ENCODE peak calls at places on chromosomes 3 and 15, in ten cellular contexts. P is neuronal stem cell, N is uterus, S is right atrium auricular region, W is IMR-90, V is heart left ventricle, I is mammary epithelial cell, A is GM23248, R is lung, Q is psoas muscle. K is an unnamed sample.

GRCh38 chr15:34714476-34715121 is 40.2 kb downstream of the GJD2 start:
- DNase-seq in P (no peak), N (no peak), S (no peak), W (no peak), V (no peak), I (no peak), A (no peak), R (no peak), Q (no peak), K (no peak)

GRCh38 chr3:134874737-134875413 is 79.8 kb downstream of the EPHB1 start:
- DNase-seq in P (no peak), N (no peak), S (no peak), W (no peak), V (no peak), I (no peak), A (peak; percentile 9), R (no peak), Q (no peak), K (no peak)

GRCh38 chr15:58880320-58880719 is 53.2 kb downstream of the SLTM start:
- DNase-seq in P (no peak), N (no peak), S (no peak), W (no peak), V (no peak), I (no peak), A (no peak), R (no peak), Q (no peak), K (no peak)

GRCh38 chr3:14345496-14346150 is 56.8 kb upstream of the SLC6A6 start:
- DNase-seq in P (no peak), N (no peak), S (no peak), W (peak; percentile 55), V (no peak), I (peak; percentile 31), A (peak; percentile 61), R (no peak), Q (no peak), K (peak; percentile 59)

GRCh38 chr15:45362419-45362818 is 15.9 kb downstream of the GATM start:
- DNase-seq in P (no peak), N (no peak), S (no peak), W (no peak), V (no peak), I (no peak), A (no peak), R (no peak), Q (no peak), K (no peak)

GRCh38 chr15:80841537-80841936 is 62.4 kb downstream of the CEMIP start:
- DNase-seq in P (no peak), N (no peak), S (no peak), W (no peak), V (no peak), I (no peak), A (no peak), R (no peak), Q (no peak), K (no peak)

GRCh38 chr15:89662893-89663673 is 7.8 kb upstream of the KIF7 start:
- DNase-seq in P (no peak), N (peak; percentile 59), S (peak; percentile 90), W (peak; percentile 92), V (peak; percentile 74), I (peak; percentile 76), A (peak; percentile 98), R (peak; percentile 36), Q (peak; percentile 77), K (peak; percentile 89)

GRCh38 chr15:77067691-77068367 is 3.1 kb downstream of the TSPAN3 start:
- DNase-seq in P (no peak), N (no peak), S (no peak), W (no peak), V (no peak), I (no peak), A (no peak), R (no peak), Q (no peak), K (no peak)

GRCh38 chr3:45792516-45793172 is 3.7 kb downstream of the SLC6A20 start:
- DNase-seq in P (no peak), N (no peak), S (peak; percentile 36), W (no peak), V (no peak), I (no peak), A (no peak), R (no peak), Q (no peak), K (no peak)
- H3K27me3 ChIP-seq in P (peaks cover 77% of the 10 kb centered on the region), N (no peaks in the 10 kb centered on the region), S (peaks cover 9% of the 10 kb centered on the region), W (peaks cover 78% of the 10 kb centered on the region), V (peaks cover 41% of the 10 kb centered on the region), I (peaks cover 16% of the 10 kb centered on the region), A (peaks cover 84% of the 10 kb centered on the region), R (no peaks in the 10 kb centered on the region), Q (peaks cover 11% of the 10 kb centered on the region), K (peaks cover 42% of the 10 kb centered on the region)

DNA sequence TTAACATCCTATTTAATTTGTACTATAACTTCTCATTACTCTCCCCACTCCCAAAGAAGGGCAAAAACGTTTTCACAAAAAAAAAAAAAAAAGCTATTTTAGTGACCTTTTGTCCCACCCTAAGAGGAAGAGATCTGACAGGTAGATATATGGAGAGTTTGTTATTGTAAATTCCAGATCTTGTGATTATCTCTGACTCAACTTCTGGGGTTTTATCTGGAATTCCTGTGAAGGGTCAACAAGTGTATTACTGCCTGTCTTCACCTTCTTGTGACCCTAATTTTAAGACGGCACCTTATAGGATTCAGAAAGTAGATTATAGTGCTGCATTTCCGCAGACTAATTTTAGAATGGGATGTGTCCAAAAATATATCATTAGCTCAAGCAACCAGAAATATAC is 205.9 kb upstream of the CDIN1 start:
- DNase-seq in P (no peak), N (no peak), S (no peak), W (peak; percentile 3), V (no peak), I (peak; percentile 69), A (no peak), R (no peak), Q (no peak), K (no peak)
- H3K4me1 ChIP-seq in P (no peaks in the 10 kb centered on the region), N (no peaks in the 10 kb centered on the region), S (no peaks in the 10 kb centered on the region), W (peaks cover 3% of the 10 kb centered on the region), V (no peaks in the 10 kb centered on the region), I (peaks cover 24% of the 10 kb centered on the region), A (peaks cover 36% of the 10 kb centered on the region), R (no peaks in the 10 kb centered on the region), Q (no peaks in the 10 kb centered on the region), K (peaks cover 31% of the 10 kb centered on the region)

GRCh38 chr3:66153961-66154923 is 66.6 kb upstream of the SLC25A26 start:
- DNase-seq in P (no peak), N (no peak), S (no peak), W (peak; percentile 35), V (no peak), I (no peak), A (peak; percentile 69), R (no peak), Q (no peak), K (peak; percentile 6)

GRCh38 chr3:66150977-66151376 is 69.8 kb upstream of the SLC25A26 start:
- DNase-seq in P (no peak), N (no peak), S (no peak), W (no peak), V (no peak), I (no peak), A (no peak), R (no peak), Q (no peak), K (no peak)

GRCh38 chr3:66152336-66152735 is 68.5 kb upstream of the SLC25A26 start:
- DNase-seq in P (no peak), N (no peak), S (no peak), W (no peak), V (no peak), I (no peak), A (no peak), R (no peak), Q (no peak), K (no peak)

GRCh38 chr3:66149269-66149668 is 71.5 kb upstream of the SLC25A26 start:
- DNase-seq in P (no peak), N (no peak), S (no peak), W (no peak), V (no peak), I (no peak), A (no peak), R (no peak), Q (no peak), K (no peak)

GRCh38 chr3:66153471-66153870 is 67.3 kb upstream of the SLC25A26 start:
- DNase-seq in P (no peak), N (no peak), S (no peak), W (no peak), V (no peak), I (no peak), A (peak; percentile 52), R (no peak), Q (no peak), K (no peak)
- H3K27ac ChIP-seq in P (no peak overlapping the region), N (peak overlapping the region; percentile 47), S (peak overlapping the region; percentile 66), W (no peak overlapping the region), V (peak overlapping the region; percentile 83), I (no peak overlapping the region), A (no peak overlapping the region), R (no peak overlapping the region), Q (peak overlapping the region; percentile 36), K (no peak overlapping the region)

GRCh38 chr3:128487813-128488635 is 5.0 kb downstream of the GATA2 start:
- DNase-seq in P (no peak), N (peak; percentile 96), S (peak; percentile 93), W (peak; percentile 87), V (peak; percentile 92), I (peak; percentile 63), A (peak; percentile 99), R (peak; percentile 65), Q (peak; percentile 84), K (peak; percentile 83)

GRCh38 chr3:128488636-128488994 is 4.4 kb downstream of the GATA2 start:
- DNase-seq in P (no peak), N (no peak), S (no peak), W (no peak), V (no peak), I (no peak), A (peak; percentile 48), R (no peak), Q (no peak), K (no peak)

GRCh38 chr3:128489860-128490649 is 2.9 kb downstream of the GATA2 start:
- DNase-seq in P (no peak), N (peak; percentile 53), S (no peak), W (no peak), V (no peak), I (peak; percentile 34), A (peak; percentile 73), R (no peak), Q (no peak), K (peak; percentile 69)

GRCh38 chr3:128490650-128491070 is 2.3 kb downstream of the GATA2 start:
- DNase-seq in P (no peak), N (no peak), S (no peak), W (no peak), V (no peak), I (no peak), A (no peak), R (no peak), Q (no peak), K (no peak)

DNA sequence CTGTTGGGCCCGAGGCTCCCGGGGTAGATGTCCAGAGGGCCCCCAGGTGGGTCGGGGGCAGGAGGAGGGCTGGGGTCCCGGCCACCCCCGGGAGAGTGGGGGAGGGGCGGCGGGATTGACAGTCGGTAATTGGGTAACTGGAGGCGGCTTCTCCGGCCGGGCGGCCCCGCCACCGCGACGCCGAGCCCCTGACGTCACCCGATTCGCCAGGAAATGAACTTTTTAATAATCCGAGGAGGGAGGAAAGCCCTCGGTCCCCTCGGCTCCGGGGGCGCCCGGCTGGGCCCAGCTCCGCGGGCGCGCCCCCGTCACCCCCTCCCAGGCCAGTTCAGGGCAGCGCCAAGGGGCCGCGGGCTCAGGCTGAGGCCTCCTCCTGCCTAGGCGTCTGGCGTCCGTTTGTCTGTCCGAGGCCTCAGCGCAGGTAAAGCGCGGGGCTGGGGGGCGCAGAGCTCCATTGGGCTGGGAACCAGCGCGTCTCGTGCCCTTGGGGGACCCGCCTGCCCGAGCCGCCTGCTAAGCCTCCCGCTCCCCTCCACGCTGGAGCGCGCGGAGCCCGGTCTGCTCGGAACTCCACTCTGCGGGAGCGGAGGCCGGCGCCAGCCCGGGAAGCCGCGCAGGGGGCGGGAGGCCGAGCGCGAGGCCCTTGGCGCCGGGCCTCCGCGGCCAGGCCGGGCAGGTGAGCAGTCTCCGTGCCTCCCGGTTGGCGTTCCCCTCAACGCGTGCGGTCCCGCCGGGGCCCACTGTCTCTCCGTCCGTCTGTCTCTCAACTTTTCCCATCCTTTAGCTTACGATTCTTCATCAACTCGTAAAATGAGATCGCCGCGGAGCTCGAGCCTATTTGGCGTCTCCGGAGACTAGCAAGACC is 3.8 kb downstream of the GATA2 start:
- DNase-seq in P (no peak), N (peak; percentile 82), S (peak; percentile 80), W (no peak), V (peak; percentile 77), I (no peak), A (peak; percentile 87), R (no peak), Q (peak; percentile 54), K (peak; percentile 77)
- H3K27me3 ChIP-seq in P (peaks cover 100% of the 10 kb centered on the region), N (no peaks in the 10 kb centered on the region), S (peaks cover 76% of the 10 kb centered on the region), W (peaks cover 39% of the 10 kb centered on the region), V (peaks cover 84% of the 10 kb centered on the region), I (peaks cover 80% of the 10 kb centered on the region), A (no peaks in the 10 kb centered on the region), R (no peaks in the 10 kb centered on the region), Q (peaks cover 61% of the 10 kb centered on the region), K (no peaks in the 10 kb centered on the region)